ENCODE peak calls at places on chromosomes 12 and 14, in eight cellular contexts. X is astrocyte of the cerebellum, A is uterus, V is WTC11, J is tibial artery, Y is ascending aorta, S is GM12865, P is HFFc6. C is an unnamed sample.

GRCh38 chr12:80100566-80100965 is 1.2 kb downstream of the OTOGL start:
- DNase-seq in Y (no peak), A (no peak), J (no peak), S (no peak), V (no peak), X (peak; percentile 15), P (peak; percentile 8), C (no peak)

GRCh38 chr14:90642239-90642717 is 174.0 kb downstream of the TTC7B start:
- DNase-seq in X (peak; percentile 24), Y (no peak), V (peak; percentile 31), J (no peak), P (no peak), S (no peak), A (no peak), C (no peak)

GRCh38 chr12:96195845-96196451 is 1.8 kb downstream of the ELK3 start:
- DNase-seq in P (peak; percentile 69), J (no peak), V (peak; percentile 17), Y (no peak), A (peak; percentile 47), X (peak; percentile 46), S (no peak), C (no peak)

GRCh38 chr12:124993568-124994434 is at the start of gene BRI3BP:
- DNase-seq in S (peak; percentile 79), J (peak; percentile 33), Y (no peak), P (no peak), A (no peak), V (peak; percentile 39), X (no peak), C (peak; percentile 33)

GRCh38 chr12:62588916-62589315 is 122.3 kb downstream of the MON2 start:
- DNase-seq in P (peak; percentile 55), Y (no peak), V (no peak), S (no peak), X (no peak), J (no peak), A (no peak), C (no peak)

GRCh38 chr12:47997321-47997720 is 7.0 kb downstream of the COL2A1 start:
- DNase-seq in V (no peak), X (no peak), P (no peak), S (no peak), J (no peak), Y (no peak), A (no peak), C (no peak)

GRCh38 chr12:26971963-26972362 is 33.7 kb downstream of the FGFR1OP2 start:
- DNase-seq in P (no peak), A (no peak), J (no peak), V (no peak), S (peak; percentile 86), Y (no peak), X (no peak), C (no peak)

GRCh38 chr12:15627995-15628945 is 160.9 kb downstream of the EPS8 start:
- DNase-seq in J (no peak), A (no peak), X (peak; percentile 18), P (peak; percentile 10), S (no peak), Y (no peak), V (no peak), C (no peak)

GRCh38 chr14:29465095-29465494 is 462.6 kb downstream of the PRKD1 start:
- DNase-seq in J (no peak), P (no peak), X (no peak), Y (no peak), A (no peak), V (no peak), S (no peak), C (no peak)

GRCh38 chr12:132003846-132004245 is 54.1 kb downstream of the EP400 start:
- DNase-seq in J (no peak), V (no peak), P (peak; percentile 70), A (no peak), X (peak; percentile 20), Y (no peak), S (no peak), C (no peak)

GRCh38 chr14:103361868-103362267 is 23.3 kb upstream of the MARK3 start:
- DNase-seq in Y (no peak), V (no peak), A (no peak), J (no peak), X (peak; percentile 76), P (peak; percentile 94), S (no peak), C (no peak)

GRCh38 chr12:24617471-24617870 is 331.4 kb downstream of the BCAT1 start:
- DNase-seq in J (no peak), P (no peak), Y (no peak), X (peak; percentile 46), V (no peak), S (no peak), A (no peak), C (no peak)

GRCh38 chr12:1808798-1809480 is 11.4 kb upstream of the LRTM2 start:
- DNase-seq in V (no peak), X (no peak), S (peak; percentile 54), P (no peak), Y (no peak), A (no peak), J (no peak), C (no peak)

DNA sequence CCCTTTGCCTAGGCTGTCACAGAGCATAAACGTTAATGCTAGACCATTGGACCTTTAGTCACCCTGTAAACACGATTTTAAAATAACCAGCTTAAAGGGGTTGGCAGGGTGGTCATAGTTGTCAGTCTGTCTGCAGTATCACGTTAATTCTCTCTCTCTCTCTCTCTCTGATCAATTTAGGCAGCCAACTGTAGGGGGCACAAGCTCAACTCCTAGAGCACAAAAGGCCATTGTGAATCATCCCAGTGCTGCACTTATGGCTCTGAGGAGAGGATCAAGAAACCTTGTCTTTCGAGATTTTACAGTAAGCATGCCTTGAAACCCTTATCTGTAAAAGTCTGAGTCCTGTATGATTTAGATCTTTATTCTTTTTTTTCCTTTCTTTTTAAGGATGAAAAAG is 97.1 kb downstream of the SCAF11 start:
- DNase-seq in J (no peak), Y (no peak), V (no peak), X (no peak), P (no peak), A (no peak), S (no peak), C (no peak)
- TF ChIP-seq CTCF in J (no peak), Y (no peak), V (no peak), X (peak; percentile 26), P (peak; percentile 34), A (no peak), S (no peak), C (peak; percentile 17)

DNA sequence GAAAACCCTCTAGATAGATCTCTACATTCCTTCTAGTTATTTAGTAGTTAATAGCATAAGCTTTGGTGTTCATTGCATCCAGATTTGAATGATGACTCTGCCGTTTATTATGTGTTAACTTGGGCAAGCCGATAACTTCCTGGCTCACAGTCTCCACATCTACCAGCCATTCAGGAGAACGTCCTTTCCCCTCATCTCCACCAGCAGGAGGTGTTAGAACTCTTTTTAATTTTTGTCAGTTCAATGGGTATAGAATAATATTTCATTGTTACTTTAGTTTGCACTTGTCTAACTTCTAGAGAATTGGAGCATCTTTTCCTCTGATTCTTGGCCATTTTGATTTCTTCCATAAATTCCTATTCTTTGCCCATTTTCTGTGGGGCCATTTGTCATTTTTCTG is 30.0 kb upstream of the WSCD2 start:
- DNase-seq in V (no peak), J (no peak), S (peak; percentile 19), Y (no peak), A (no peak), P (no peak), X (no peak), C (no peak)
- TF ChIP-seq CTCF in V (no peak), J (peak; percentile 58), S (peak; percentile 36), Y (peak; percentile 35), A (peak; percentile 61), P (no peak), X (no peak), C (no peak)

GRCh38 chr12:76310110-76310509 is 38.1 kb downstream of the BBS10 start:
- DNase-seq in Y (no peak), X (peak; percentile 22), A (no peak), S (no peak), V (no peak), P (peak; percentile 42), J (no peak), C (no peak)

GRCh38 chr12:76307083-76307482 is 41.1 kb downstream of the BBS10 start:
- DNase-seq in Y (no peak), V (no peak), A (no peak), X (no peak), S (no peak), J (no peak), P (no peak), C (no peak)

GRCh38 chr12:76312314-76312713 is 35.9 kb downstream of the BBS10 start:
- DNase-seq in A (no peak), Y (no peak), J (no peak), V (no peak), P (no peak), X (no peak), S (no peak), C (no peak)

GRCh38 chr12:76311796-76312195 is 36.4 kb downstream of the BBS10 start:
- DNase-seq in V (no peak), A (no peak), Y (no peak), X (no peak), J (no peak), P (peak; percentile 64), S (no peak), C (no peak)

DNA sequence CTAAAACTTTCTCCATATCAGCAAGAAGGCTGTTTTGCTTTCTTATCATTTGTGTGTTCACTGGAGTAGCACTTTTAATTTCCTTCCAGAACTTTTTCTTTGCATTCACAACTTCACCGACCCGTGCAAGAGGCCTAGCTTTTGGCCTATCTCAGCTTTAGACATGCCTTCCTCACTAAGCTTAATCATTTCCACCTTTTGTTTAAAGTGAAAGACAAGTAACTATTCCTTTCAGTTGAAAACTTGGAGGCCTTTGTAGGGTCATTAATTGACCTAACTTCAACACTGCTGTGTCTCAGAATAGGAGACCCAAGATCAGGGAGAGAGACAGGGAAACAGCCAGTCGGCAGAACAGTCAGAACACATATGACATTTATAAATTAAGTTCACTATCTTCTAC is 39.3 kb downstream of the BBS10 start:
- DNase-seq in S (no peak), A (no peak), X (no peak), P (no peak), Y (no peak), J (no peak), V (no peak), C (no peak)
- TF ChIP-seq CTCF in S (no peak), A (no peak), X (no peak), P (no peak), Y (no peak), J (no peak), V (no peak), C (no peak)

DNA sequence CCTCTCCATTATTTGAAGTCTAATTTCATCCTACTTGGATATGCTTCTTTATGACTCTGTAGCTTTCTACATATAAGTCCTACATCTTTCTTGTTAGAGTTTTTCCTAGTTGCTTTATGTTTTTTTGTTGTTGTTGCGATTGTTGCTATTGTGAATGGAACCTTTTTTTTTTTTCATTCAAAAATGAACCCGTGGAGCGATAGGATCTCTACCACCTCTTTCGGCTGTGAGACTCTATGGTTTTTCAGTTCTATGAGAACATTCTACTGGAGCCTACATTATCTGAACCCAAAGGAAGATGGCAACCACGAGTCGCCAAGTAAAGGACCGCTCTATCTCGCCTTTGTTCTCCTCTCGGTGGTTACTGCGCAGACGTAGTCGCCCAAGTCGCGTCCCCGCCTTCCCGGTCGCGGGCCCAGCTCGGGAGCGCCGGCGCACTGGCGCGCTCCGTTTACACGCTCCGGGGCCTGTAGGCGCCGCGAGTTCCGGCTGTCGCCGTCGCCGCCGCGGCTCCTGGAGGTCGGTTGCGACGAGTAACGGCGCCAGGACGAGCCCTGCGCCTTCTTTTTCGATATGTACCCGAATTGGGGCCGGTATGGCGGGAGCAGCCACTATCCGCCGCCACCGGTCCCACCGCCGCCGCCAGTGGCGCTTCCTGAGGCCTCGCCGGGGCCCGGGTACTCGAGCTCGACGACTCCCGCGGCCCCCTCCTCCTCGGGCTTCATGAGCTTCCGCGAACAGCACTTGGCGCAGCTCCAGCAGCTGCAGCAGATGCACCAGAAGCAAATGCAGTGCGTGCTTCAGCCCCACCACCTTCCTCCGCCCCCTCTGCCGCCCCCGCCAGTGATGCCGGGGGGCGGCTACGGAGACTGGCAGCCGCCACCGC is at the start of gene YLPM1:
- DNase-seq in X (peak; percentile 97), P (peak; percentile 98), J (peak; percentile 88), Y (peak; percentile 66), S (peak; percentile 98), V (peak; percentile 87), A (peak; percentile 90), C (peak; percentile 80)
- TF ChIP-seq CTCF in X (peak; percentile 60), P (peak; percentile 37), J (peak; percentile 43), Y (peak; percentile 30), S (peak; percentile 53), V (no peak), A (peak; percentile 94), C (peak; percentile 49)